ENCODE peak calls at places on chromosomes 7 and 10, in four cellular contexts. One of them, this sample, is unnamed.
A peak's percentile ranks its signal among the peaks of the same experiment; 100 is the strongest.

GRCh38 chr7:26291699-26292538 is at the start of gene SNX10:
- DNase-seq in GM12878: no peak
- DNase-seq in K562: peak; percentile 73
- DNase-seq in HepG2: peak; percentile 59
- DNase-seq in this sample: peak; percentile 63

GRCh38 chr7:69962856-69963149 is 364.5 kb downstream of the AUTS2 start:
- DNase-seq in GM12878: peak; percentile 39
- DNase-seq in K562: no peak
- DNase-seq in HepG2: no peak
- DNase-seq in this sample: no peak

GRCh38 chr7:55131421-55131929 is 112.7 kb downstream of the EGFR start:
- DNase-seq in GM12878: no peak
- DNase-seq in K562: no peak
- DNase-seq in HepG2: peak; percentile 28
- DNase-seq in this sample: no peak

GRCh38 chr7:117715784-117716445 is 157.3 kb downstream of the CTTNBP2 start:
- DNase-seq in GM12878: no peak
- DNase-seq in K562: peak; percentile 38
- DNase-seq in HepG2: peak; percentile 39
- DNase-seq in this sample: peak; percentile 83

GRCh38 chr10:96233959-96234358 is 37.4 kb downstream of the BLNK start:
- DNase-seq in GM12878: no peak
- DNase-seq in K562: no peak
- DNase-seq in HepG2: no peak
- DNase-seq in this sample: no peak

GRCh38 chr10:10787586-10787985 is 230.1 kb upstream of the CELF2 start:
- DNase-seq in GM12878: no peak
- DNase-seq in K562: no peak
- DNase-seq in HepG2: no peak
- DNase-seq in this sample: no peak

GRCh38 chr10:115402690-115403089 is 309.5 kb downstream of the ATRNL1 start:
- DNase-seq in GM12878: no peak
- DNase-seq in K562: no peak
- DNase-seq in HepG2: no peak
- DNase-seq in this sample: no peak

GRCh38 chr10:12960431-12960898 is 41.0 kb downstream of the CCDC3 start:
- DNase-seq in GM12878: no peak
- DNase-seq in K562: no peak
- DNase-seq in HepG2: peak; percentile 6
- DNase-seq in this sample: no peak

GRCh38 chr7:115352375-115352774 is 430.5 kb downstream of the MDFIC start:
- DNase-seq in GM12878: no peak
- DNase-seq in K562: no peak
- DNase-seq in HepG2: no peak
- DNase-seq in this sample: peak; percentile 29

GRCh38 chr7:135272303-135272702 is 38.7 kb downstream of the STRA8 start:
- DNase-seq in GM12878: no peak
- DNase-seq in K562: no peak
- DNase-seq in HepG2: no peak
- DNase-seq in this sample: no peak

GRCh38 chr7:133911724-133912123 is 215.4 kb upstream of the LRGUK start:
- DNase-seq in GM12878: peak; percentile 2
- DNase-seq in K562: no peak
- DNase-seq in HepG2: no peak
- DNase-seq in this sample: no peak

GRCh38 chr10:5523796-5524574 is 776 bp upstream of the CALML3 start:
- DNase-seq in GM12878: no peak
- DNase-seq in K562: no peak
- DNase-seq in HepG2: no peak
- DNase-seq in this sample: no peak

GRCh38 chr10:131701131-131701947 is 199.5 kb upstream of the PPP2R2D start:
- DNase-seq in GM12878: no peak
- DNase-seq in K562: no peak
- DNase-seq in HepG2: no peak
- DNase-seq in this sample: no peak

GRCh38 chr10:21649441-21649872 is 115.4 kb downstream of the MLLT10 start:
- DNase-seq in GM12878: no peak
- DNase-seq in K562: no peak
- DNase-seq in HepG2: no peak
- DNase-seq in this sample: no peak

GRCh38 chr7:18821554-18821953 is 295.9 kb downstream of the TWIST1 start:
- DNase-seq in GM12878: no peak
- DNase-seq in K562: no peak
- DNase-seq in HepG2: no peak
- DNase-seq in this sample: no peak

GRCh38 chr7:3461923-3462322 is 160.9 kb downstream of the SDK1 start:
- DNase-seq in GM12878: no peak
- DNase-seq in K562: no peak
- DNase-seq in HepG2: no peak
- DNase-seq in this sample: no peak

GRCh38 chr7:30222519-30223213 is 61.7 kb upstream of the ZNRF2 start:
- DNase-seq in GM12878: no peak
- DNase-seq in K562: no peak
- DNase-seq in HepG2: no peak
- DNase-seq in this sample: no peak

GRCh38 chr10:103472005-103472404 is 7.0 kb downstream of the CALHM3 start:
- DNase-seq in GM12878: no peak
- DNase-seq in K562: no peak
- DNase-seq in HepG2: no peak
- DNase-seq in this sample: no peak

DNA sequence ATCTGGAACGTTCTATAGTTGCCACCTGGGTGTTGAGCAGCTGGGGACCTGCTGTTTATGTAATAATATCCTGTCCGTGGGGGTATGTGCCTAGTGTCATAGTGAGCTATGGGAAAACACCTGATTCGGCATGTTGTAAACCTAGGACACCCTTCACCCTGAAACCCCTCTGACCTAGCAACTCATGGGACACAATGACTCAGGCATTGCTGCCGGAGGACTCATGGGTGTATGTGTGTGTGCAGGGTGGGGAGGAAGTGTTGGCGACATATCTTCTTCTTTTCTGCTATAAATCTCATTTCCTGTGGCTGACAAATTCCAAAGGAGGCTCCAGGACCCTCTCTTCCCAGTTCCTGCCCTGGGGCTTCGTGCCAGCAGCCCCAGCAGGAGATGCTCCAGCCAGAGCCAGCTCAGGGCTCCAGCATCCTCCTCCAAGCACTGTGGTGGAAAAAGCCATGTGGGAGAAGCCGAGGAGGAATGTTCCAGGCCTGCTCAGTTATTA is 77.0 kb upstream of the PODXL start:
- DNase-seq in GM12878: no peak
- DNase-seq in K562: no peak
- DNase-seq in HepG2: no peak
- DNase-seq in this sample: peak; percentile 78
- H3K4me2 ChIP-seq in GM12878: no peak overlapping the region
- H3K4me2 ChIP-seq in K562: no peak overlapping the region
- H3K4me2 ChIP-seq in HepG2: no peak overlapping the region
- H3K4me2 ChIP-seq in this sample: peak overlapping the region; percentile 10

GRCh38 chr7:142696456-142697179 is 52.7 kb upstream of the PRSS1 start:
- DNase-seq in GM12878: no peak
- DNase-seq in K562: no peak
- DNase-seq in HepG2: no peak
- DNase-seq in this sample: no peak
- TF ChIP-seq CHD4 in GM12878: no peak
- TF ChIP-seq CHD4 in K562: no peak
- TF ChIP-seq CHD4 in HepG2: no peak
- TF ChIP-seq CHD4 in this sample: no peak

GRCh38 chr10:32953277-32953927 is 4.6 kb downstream of the ITGB1 start:
- DNase-seq in GM12878: no peak
- DNase-seq in K562: no peak
- DNase-seq in HepG2: no peak
- DNase-seq in this sample: peak; percentile 54
- TF ChIP-seq REST in GM12878: no peak
- TF ChIP-seq REST in K562: no peak
- TF ChIP-seq REST in HepG2: no peak
- TF ChIP-seq REST in this sample: no peak

GRCh38 chr10:69866688-69867461 is 65.2 kb downstream of the COL13A1 start:
- DNase-seq in GM12878: no peak
- DNase-seq in K562: no peak
- DNase-seq in HepG2: no peak
- DNase-seq in this sample: no peak
- H3K4me2 ChIP-seq in GM12878: no peak overlapping the region
- H3K4me2 ChIP-seq in K562: no peak overlapping the region
- H3K4me2 ChIP-seq in HepG2: no peak overlapping the region
- H3K4me2 ChIP-seq in this sample: no peak overlapping the region

GRCh38 chr10:11861341-11861740 is 38.2 kb downstream of the PROSER2 start:
- DNase-seq in GM12878: no peak
- DNase-seq in K562: no peak
- DNase-seq in HepG2: no peak
- DNase-seq in this sample: no peak

GRCh38 chr10:11861811-11862210 is 38.7 kb downstream of the PROSER2 start:
- DNase-seq in GM12878: no peak
- DNase-seq in K562: no peak
- DNase-seq in HepG2: no peak
- DNase-seq in this sample: no peak

GRCh38 chr10:11865561-11865960 is 42.4 kb downstream of the PROSER2 start:
- DNase-seq in GM12878: no peak
- DNase-seq in K562: no peak
- DNase-seq in HepG2: no peak
- DNase-seq in this sample: no peak

GRCh38 chr10:11864727-11865126 is 41.6 kb downstream of the PROSER2 start:
- DNase-seq in GM12878: no peak
- DNase-seq in K562: no peak
- DNase-seq in HepG2: no peak
- DNase-seq in this sample: no peak

DNA sequence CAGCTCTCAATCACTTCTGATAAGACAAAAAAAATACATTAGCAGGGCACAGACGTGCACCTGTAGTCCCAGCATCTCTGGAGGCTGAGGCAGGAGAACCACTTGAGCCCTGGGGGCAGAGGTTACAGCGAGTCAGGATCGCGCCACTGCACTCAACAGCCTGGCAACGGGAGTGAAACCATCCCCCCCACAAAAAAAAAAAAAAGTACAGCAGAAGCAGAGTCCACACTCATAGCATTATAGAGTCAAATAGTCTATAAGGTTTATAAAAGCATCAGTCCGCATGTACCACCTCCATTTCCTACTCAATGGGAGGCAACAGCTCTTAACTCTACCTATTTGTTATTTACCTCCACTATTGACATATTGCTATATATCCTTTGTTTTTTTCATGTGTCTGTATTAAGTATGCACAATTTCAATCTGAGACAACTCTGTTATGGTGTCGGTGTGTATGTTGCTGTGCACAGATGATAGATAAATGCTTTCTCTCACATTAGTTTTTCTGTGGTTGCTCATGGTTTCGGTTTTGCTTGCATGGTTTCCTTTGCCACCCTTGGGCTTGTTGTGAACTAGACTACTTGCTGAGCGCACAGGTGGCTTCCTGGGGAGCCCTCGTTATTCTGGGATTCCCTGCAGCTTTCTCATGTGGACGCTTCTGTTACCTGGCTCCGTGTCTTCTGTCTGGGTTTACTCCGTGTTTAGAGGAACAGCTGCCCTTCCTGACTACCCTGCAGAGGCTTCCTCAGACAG is 40.4 kb downstream of the PROSER2 start:
- DNase-seq in GM12878: peak; percentile 76
- DNase-seq in K562: no peak
- DNase-seq in HepG2: no peak
- DNase-seq in this sample: no peak
- TF ChIP-seq CHD4 in GM12878: no peak
- TF ChIP-seq CHD4 in K562: no peak
- TF ChIP-seq CHD4 in HepG2: no peak
- TF ChIP-seq CHD4 in this sample: no peak

GRCh38 chr10:127552446-127552845 is 3.3 kb downstream of the NPS start:
- DNase-seq in GM12878: no peak
- DNase-seq in K562: no peak
- DNase-seq in HepG2: no peak
- DNase-seq in this sample: no peak

GRCh38 chr10:127547997-127548396 is 1.1 kb upstream of the NPS start:
- DNase-seq in GM12878: no peak
- DNase-seq in K562: no peak
- DNase-seq in HepG2: no peak
- DNase-seq in this sample: no peak

GRCh38 chr10:127553431-127553830 is 4.3 kb downstream of the NPS start:
- DNase-seq in GM12878: no peak
- DNase-seq in K562: no peak
- DNase-seq in HepG2: no peak
- DNase-seq in this sample: no peak

GRCh38 chr10:127549009-127549408 is at the start of gene NPS:
- DNase-seq in GM12878: no peak
- DNase-seq in K562: no peak
- DNase-seq in HepG2: no peak
- DNase-seq in this sample: no peak

GRCh38 chr10:127550861-127551260 is 1.8 kb downstream of the NPS start:
- DNase-seq in GM12878: no peak
- DNase-seq in K562: no peak
- DNase-seq in HepG2: no peak
- DNase-seq in this sample: no peak
- TF ChIP-seq REST in GM12878: no peak
- TF ChIP-seq REST in K562: no peak
- TF ChIP-seq REST in HepG2: no peak
- TF ChIP-seq REST in this sample: no peak

DNA sequence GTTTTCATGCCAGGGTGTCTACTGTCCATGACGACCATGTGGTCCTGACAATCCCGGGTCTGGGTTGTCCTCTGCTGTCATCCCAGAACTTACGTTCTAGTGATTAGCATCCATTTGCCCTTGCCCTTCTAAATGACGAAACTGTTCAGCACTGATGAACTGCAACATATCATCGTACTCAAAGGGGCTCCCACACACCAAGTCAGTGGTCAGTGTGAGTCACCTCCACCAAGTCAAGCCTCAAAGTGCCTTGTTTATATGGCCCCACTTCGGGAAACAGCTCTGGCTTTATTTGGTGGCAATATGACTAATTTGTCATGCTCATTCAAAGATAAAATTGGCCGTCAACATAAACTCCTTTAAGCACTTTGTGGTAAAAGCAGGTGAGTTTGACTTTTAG is 110.7 kb downstream of the FRMD4A start:
- DNase-seq in GM12878: no peak
- DNase-seq in K562: no peak
- DNase-seq in HepG2: no peak
- DNase-seq in this sample: no peak
- H3K4me2 ChIP-seq in GM12878: no peak overlapping the region
- H3K4me2 ChIP-seq in K562: no peak overlapping the region
- H3K4me2 ChIP-seq in HepG2: no peak overlapping the region
- H3K4me2 ChIP-seq in this sample: no peak overlapping the region

This sample was measured in A549.